ENCODE peak calls at places on chromosomes 5 and 9, in ten cellular contexts. D is endodermal cell, O is keratinocyte, I is kidney epithelial cell, J is AG10803, H is fibroblast of the aortic adventitia, E is Calu3, L is endothelial cell, B is Peyer's patch, V is tibial nerve. X is an unnamed sample.

GRCh38 chr5:174386306-174386705 is 338.1 kb upstream of the MSX2 start:
- DNase-seq in D (no peak), O (no peak), I (no peak), J (peak), H (peak), E (no peak), L (no peak), B (no peak), V (no peak), X (no peak)

GRCh38 chr5:62828757-62829156 is 250.1 kb downstream of the LRRC70 start:
- DNase-seq in D (no peak), O (no peak), I (no peak), J (no peak), H (no peak), E (no peak), L (no peak), B (no peak), V (no peak), X (no peak)

GRCh38 chr9:106596984-106597383 is 266.0 kb upstream of the ZNF462 start:
- DNase-seq in D (no peak), O (no peak), I (no peak), J (no peak), H (no peak), E (no peak), L (no peak), B (no peak), V (no peak), X (no peak)

GRCh38 chr9:78030553-78031270 is 899 bp downstream of the GNAQ start:
- DNase-seq in D (peak), O (no peak), I (no peak), J (peak), H (peak), E (peak), L (peak), B (peak), V (peak), X (no peak)

GRCh38 chr9:99118782-99119466 is 14.0 kb downstream of the TGFBR1 start:
- DNase-seq in D (no peak), O (no peak), I (no peak), J (no peak), H (no peak), E (no peak), L (no peak), B (peak), V (no peak), X (no peak)

GRCh38 chr5:146659961-146660360 is 144.0 kb upstream of the GPR151 start:
- DNase-seq in D (no peak), O (no peak), I (no peak), J (no peak), H (no peak), E (no peak), L (no peak), B (no peak), V (no peak), X (no peak)

GRCh38 chr5:146042628-146043279 is 62.6 kb downstream of the PLAC8L1 start:
- DNase-seq in D (no peak), O (peak), I (peak), J (peak), H (peak), E (peak), L (no peak), B (no peak), V (no peak), X (no peak)

GRCh38 chr9:88011005-88011766 is 36.9 kb upstream of the CDK20 start:
- DNase-seq in D (no peak), O (no peak), I (no peak), J (peak), H (peak), E (no peak), L (no peak), B (no peak), V (no peak), X (no peak)

GRCh38 chr5:53350991-53351770 is 129.2 kb upstream of the FST start:
- DNase-seq in D (no peak), O (no peak), I (no peak), J (no peak), H (no peak), E (no peak), L (peak), B (no peak), V (no peak), X (no peak)

GRCh38 chr5:124651663-124652513 is 94.6 kb downstream of the ZNF608 start:
- DNase-seq in D (peak), O (no peak), I (no peak), J (no peak), H (peak), E (peak), L (peak), B (peak), V (peak), X (peak)

GRCh38 chr5:12272389-12272788 is 368.1 kb upstream of the CTNND2 start:
- DNase-seq in D (peak), O (no peak), I (no peak), J (no peak), H (no peak), E (no peak), L (peak), B (no peak), V (no peak), X (no peak)
- TF ChIP-seq CTCF in D (peak), O (no peak), I (no peak), J (no peak), H (no peak), E (no peak), L (no peak), B (no peak), V (no peak), X (peak)

DNA sequence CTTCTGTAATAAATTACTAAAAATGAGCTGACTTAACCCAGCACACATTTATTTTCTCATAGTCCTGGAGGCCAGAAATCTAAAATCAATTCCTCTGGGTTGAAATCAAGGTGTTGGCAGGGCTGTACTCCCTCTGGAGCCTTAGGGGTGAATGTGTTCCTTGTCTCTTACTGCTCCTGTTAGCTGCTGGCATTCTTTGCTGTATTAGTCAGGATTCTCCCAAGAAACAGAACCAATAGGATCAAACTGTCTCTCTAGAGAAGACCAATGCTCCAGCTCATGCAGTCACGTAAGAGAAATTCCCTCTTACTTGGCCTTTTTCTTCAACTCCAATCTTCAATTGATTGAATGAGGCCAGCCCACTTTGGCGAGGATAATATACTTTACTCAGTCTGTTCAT is 15.3 kb upstream of the CD180 start:
- DNase-seq in D (no peak), O (peak), I (peak), J (peak), H (peak), E (peak), L (no peak), B (no peak), V (no peak), X (no peak)
- TF ChIP-seq CTCF in D (no peak), O (no peak), I (no peak), J (no peak), H (peak), E (no peak), L (no peak), B (no peak), V (no peak), X (no peak)

DNA sequence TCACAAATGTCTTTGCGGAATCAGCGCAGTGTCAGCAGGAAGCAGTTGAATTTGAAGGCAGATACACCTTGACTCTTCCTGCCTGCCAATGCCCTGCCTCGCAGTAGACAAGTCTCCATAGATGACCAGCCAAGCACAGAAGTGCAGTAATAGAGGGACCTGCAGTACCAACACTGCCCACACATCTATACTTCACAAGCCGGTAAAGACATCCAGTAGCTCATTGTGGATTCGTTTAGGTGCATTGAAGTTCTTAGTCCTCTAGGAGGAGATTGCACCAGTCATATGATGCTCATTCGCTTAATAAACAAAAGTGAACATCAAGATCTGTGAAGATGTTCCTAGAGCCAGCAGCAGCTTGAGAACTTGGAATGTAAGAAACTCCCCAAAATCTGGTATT is 7.1 kb upstream of the IFNA2 start:
- DNase-seq in D (peak), O (no peak), I (no peak), J (no peak), H (no peak), E (peak), L (peak), B (no peak), V (no peak), X (no peak)
- TF ChIP-seq CTCF in D (peak), O (peak), I (peak), J (peak), H (peak), E (peak), L (peak), B (no peak), V (peak), X (no peak)

DNA sequence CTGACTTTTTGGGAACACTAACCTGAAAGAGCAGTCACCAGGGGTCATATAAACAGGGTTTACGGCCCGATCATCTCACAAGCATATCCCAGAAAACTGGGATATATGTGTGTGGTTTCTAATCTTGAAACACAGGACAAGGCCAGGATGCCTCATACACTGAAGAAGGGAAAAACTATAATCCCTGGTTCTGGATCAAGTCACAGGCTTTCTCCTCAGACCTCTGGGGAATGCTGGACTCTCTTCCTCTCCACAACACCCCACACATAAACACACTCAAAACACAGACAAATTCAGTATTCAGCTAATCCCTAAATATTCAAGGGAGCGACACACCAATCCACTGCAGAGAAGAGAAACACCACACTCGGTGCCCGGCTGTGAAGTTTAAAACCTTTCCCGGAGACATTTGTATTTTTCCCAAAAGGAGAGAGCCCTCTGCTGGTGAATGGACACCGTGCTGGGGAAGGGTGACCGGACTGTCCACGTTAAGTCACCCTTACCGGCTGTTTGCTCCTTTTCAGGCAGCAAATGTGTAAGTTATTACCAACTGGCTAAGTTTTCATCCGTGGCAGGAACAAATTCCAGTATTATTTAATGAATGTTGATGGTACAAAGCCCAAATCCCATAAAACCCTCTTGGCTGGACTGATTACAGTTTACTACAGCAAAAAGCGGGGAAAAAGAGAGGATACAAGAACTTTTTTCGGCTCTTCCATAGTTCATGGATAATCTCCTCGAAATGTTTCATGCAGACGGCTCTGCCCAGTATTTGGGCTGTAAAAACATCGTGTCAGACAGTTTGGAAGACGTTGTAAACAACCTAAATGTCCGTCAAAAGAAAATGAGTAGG is 131.0 kb upstream of the SLC30A5 start:
- DNase-seq in D (peak), O (no peak), I (peak), J (peak), H (peak), E (peak), L (peak), B (peak), V (peak), X (no peak)
- TF ChIP-seq CTCF in D (peak), O (peak), I (peak), J (peak), H (peak), E (peak), L (peak), B (peak), V (peak), X (peak)

GRCh38 chr5:101943784-101944183 is 352.3 kb downstream of the SLCO4C1 start:
- DNase-seq in D (no peak), O (no peak), I (no peak), J (no peak), H (no peak), E (no peak), L (no peak), B (no peak), V (no peak), X (no peak)

GRCh38 chr5:101937041-101937440 is 359.0 kb downstream of the SLCO4C1 start:
- DNase-seq in D (no peak), O (no peak), I (no peak), J (no peak), H (no peak), E (no peak), L (no peak), B (no peak), V (no peak), X (no peak)

GRCh38 chr5:101942321-101942882 is 353.7 kb downstream of the SLCO4C1 start:
- DNase-seq in D (peak), O (no peak), I (peak), J (no peak), H (no peak), E (peak), L (peak), B (no peak), V (no peak), X (no peak)
- TF ChIP-seq CTCF in D (peak), O (peak), I (peak), J (no peak), H (peak), E (peak), L (peak), B (peak), V (peak), X (peak)

DNA sequence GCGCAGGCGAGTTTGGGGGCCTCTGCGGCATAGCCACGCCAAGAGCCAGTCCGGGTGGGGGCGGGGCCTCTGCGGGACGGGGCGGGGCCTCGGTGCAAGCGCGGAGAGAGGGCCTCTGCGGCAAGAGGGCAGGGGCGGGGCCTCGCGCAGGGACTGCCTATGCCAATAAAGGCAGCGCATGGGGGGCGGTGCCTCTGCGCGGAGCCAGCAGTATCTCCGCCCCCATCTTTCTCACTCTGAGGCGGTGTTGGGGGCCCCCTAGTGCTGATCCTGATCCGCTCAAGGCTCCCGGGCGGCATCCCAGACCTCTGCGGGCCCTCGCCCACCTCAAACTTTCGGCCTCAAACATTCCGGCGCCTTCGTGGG is 9.2 kb upstream of the GPRIN1 start:
- DNase-seq in D (peak), O (no peak), I (peak), J (peak), H (peak), E (peak), L (peak), B (peak), V (no peak), X (no peak)
- TF ChIP-seq CTCF in D (peak), O (peak), I (peak), J (peak), H (peak), E (peak), L (no peak), B (peak), V (no peak), X (peak)

DNA sequence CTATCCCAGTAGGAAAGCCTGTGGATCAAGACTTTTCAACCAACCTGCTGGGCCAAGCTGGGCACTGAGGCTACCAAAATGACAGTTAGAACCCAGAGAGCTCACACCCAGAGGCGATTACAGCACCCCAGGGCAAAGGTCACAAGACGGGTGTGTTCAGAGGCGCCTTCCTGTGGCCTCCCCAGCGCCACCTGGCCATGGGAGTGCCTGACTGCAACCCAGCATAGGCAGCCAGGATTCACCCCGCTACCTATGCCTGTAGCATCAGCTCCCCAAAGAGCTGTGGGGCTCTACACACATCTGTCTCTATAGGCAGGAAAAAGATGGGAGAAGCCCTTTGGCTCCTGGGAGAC is 33.5 kb downstream of the PDGFRB start:
- DNase-seq in D (peak), O (no peak), I (no peak), J (no peak), H (no peak), E (peak), L (no peak), B (no peak), V (no peak), X (no peak)
- TF ChIP-seq CTCF in D (peak), O (peak), I (peak), J (peak), H (peak), E (peak), L (no peak), B (peak), V (no peak), X (no peak)

GRCh38 chr9:32376295-32376694 is 8.1 kb upstream of the ACO1 start:
- DNase-seq in D (no peak), O (no peak), I (no peak), J (peak), H (peak), E (no peak), L (no peak), B (no peak), V (no peak), X (no peak)

GRCh38 chr9:32380944-32381343 is 3.5 kb upstream of the ACO1 start:
- DNase-seq in D (no peak), O (no peak), I (no peak), J (no peak), H (no peak), E (no peak), L (no peak), B (no peak), V (no peak), X (no peak)

GRCh38 chr9:32382582-32383320 is 1.7 kb upstream of the ACO1 start:
- DNase-seq in D (no peak), O (no peak), I (no peak), J (no peak), H (no peak), E (no peak), L (no peak), B (no peak), V (no peak), X (no peak)

GRCh38 chr9:32378993-32379729 is 5.3 kb upstream of the ACO1 start:
- DNase-seq in D (peak), O (peak), I (peak), J (peak), H (peak), E (peak), L (peak), B (no peak), V (no peak), X (peak)

GRCh38 chr9:32378496-32378895 is 5.9 kb upstream of the ACO1 start:
- DNase-seq in D (peak), O (peak), I (peak), J (peak), H (peak), E (peak), L (peak), B (peak), V (no peak), X (no peak)
- TF ChIP-seq CTCF in D (peak), O (peak), I (peak), J (peak), H (peak), E (peak), L (no peak), B (peak), V (peak), X (peak)

DNA sequence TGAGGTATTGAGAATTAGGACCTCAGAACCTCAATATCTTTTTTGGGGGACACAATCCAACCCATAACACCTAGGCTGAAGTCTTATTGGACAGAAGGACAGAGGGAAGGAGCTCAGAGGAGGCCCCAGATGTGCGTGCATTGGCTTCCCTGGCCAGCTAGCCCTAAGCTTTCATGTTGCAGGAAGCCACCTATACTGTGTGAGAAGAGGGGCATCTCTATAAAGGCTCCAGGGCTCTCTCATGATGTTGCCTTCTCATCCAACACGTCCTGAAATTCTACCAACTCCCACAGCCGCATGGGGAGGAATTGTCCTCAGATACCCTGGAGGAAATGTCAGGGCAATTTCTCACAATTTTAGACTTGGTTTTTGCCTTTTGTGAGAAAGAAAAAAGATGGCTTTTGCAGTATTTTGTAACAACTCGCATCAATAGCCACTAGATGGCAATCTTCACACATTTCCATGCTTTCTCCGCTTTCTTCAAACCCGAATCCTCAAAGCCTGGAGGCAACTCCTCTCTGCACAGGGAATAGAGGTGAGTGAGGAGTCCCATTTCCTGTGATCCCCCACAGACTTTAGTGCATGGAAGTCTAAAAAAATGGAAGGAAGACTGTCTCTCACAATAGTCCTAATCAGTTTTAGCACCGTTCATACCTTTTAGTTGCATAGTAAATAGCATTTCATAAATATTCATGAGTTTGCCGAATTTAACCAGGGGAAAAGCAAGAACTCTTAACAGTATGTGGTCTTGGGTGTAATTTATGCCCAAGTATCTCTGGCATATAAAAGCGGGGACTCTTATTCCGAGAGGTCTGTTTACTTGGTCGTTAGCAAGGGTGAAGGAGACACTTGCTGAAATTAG is 7.4 kb upstream of the PPP3R2 start:
- DNase-seq in D (peak), O (no peak), I (peak), J (peak), H (peak), E (peak), L (peak), B (no peak), V (no peak), X (peak)
- TF ChIP-seq CTCF in D (peak), O (peak), I (peak), J (peak), H (peak), E (peak), L (peak), B (peak), V (peak), X (peak)